ENCODE peak calls at places on chromosomes 16 and 17, in seven cellular contexts. L, B, P, O, V, T and F are unnamed samples.

GRCh38 chr16:85419503-85420408 is 193.4 kb upstream of the GSE1 start:
- DNase-seq in T (no peak), B (no peak), V (no peak), P (no peak), O (no peak), L (peak; percentile 63), F (no peak)

GRCh38 chr17:81832608-81833159 is 407 bp downstream of the MCRIP1 start:
- DNase-seq in T (no peak), V (peak; percentile 33), L (no peak), B (peak; percentile 21), O (no peak), P (no peak), F (no peak)

GRCh38 chr17:3915642-3916012 is 638 bp downstream of the P2RX1 start:
- DNase-seq in V (no peak), T (no peak), B (no peak), P (no peak), L (no peak), O (peak; percentile 65), F (no peak)

GRCh38 chr17:67639555-67639954 is 78.2 kb upstream of the NOL11 start:
- DNase-seq in O (no peak), L (no peak), V (peak; percentile 28), P (no peak), B (no peak), T (no peak), F (no peak)

GRCh38 chr17:73091770-73092517 is 544 bp downstream of the SLC39A11 start:
- DNase-seq in T (no peak), B (peak; percentile 91), V (peak; percentile 11), O (peak; percentile 22), L (no peak), P (no peak), F (no peak)

GRCh38 chr17:75352079-75352569 is 53.4 kb downstream of the GRB2 start:
- DNase-seq in V (no peak), B (peak; percentile 78), L (no peak), T (no peak), P (no peak), O (no peak), F (no peak)

GRCh38 chr17:17304521-17304985 is 1.4 kb downstream of the NT5M start:
- DNase-seq in P (no peak), O (peak; percentile 47), B (no peak), V (no peak), L (no peak), T (no peak), F (no peak)

GRCh38 chr16:70018254-70018653 is 67.1 kb downstream of the CLEC18A start:
- DNase-seq in P (peak; percentile 61), T (no peak), B (peak; percentile 33), O (no peak), L (no peak), V (peak; percentile 20), F (peak; percentile 16)

GRCh38 chr16:23506606-23506994 is 3.7 kb downstream of the GGA2 start:
- DNase-seq in V (no peak), O (peak; percentile 39), P (no peak), T (no peak), B (no peak), L (no peak), F (no peak)

GRCh38 chr16:19230575-19230974 is 55.0 kb upstream of the CLEC19A start:
- DNase-seq in P (no peak), O (no peak), T (no peak), V (no peak), L (no peak), B (no peak), F (no peak)

GRCh38 chr16:3152022-3152272 is 17.1 kb downstream of the ZNF213 start:
- DNase-seq in B (no peak), L (no peak), V (no peak), O (no peak), P (no peak), T (no peak), F (no peak)

GRCh38 chr17:83199500-83200201 is 120.2 kb downstream of the METRNL start:
- DNase-seq in T (no peak), B (no peak), P (no peak), L (peak; percentile 73), O (peak; percentile 64), V (peak; percentile 81), F (no peak)

GRCh38 chr17:11712445-11712844 is 114.2 kb downstream of the DNAH9 start:
- DNase-seq in O (no peak), V (no peak), L (no peak), T (no peak), P (no peak), B (no peak), F (no peak)

GRCh38 chr16:12876778-12877177 is 24.6 kb upstream of the SHISA9 start:
- DNase-seq in T (no peak), B (peak; percentile 5), L (no peak), V (no peak), P (no peak), O (no peak), F (no peak)

GRCh38 chr17:17367931-17368330 is 64.8 kb downstream of the NT5M start:
- DNase-seq in T (no peak), B (no peak), L (no peak), O (no peak), V (no peak), P (no peak), F (no peak)

GRCh38 chr17:12507046-12507445 is 158.6 kb upstream of the MYOCD start:
- DNase-seq in T (no peak), L (no peak), P (no peak), B (no peak), O (no peak), V (no peak), F (no peak)

GRCh38 chr16:89822188-89823086 is 5.8 kb upstream of the SPIRE2 start:
- DNase-seq in L (no peak), B (no peak), T (no peak), V (no peak), P (no peak), O (no peak), F (no peak)

GRCh38 chr17:74760404-74761105 is 12.1 kb downstream of the NHERF1 start:
- DNase-seq in O (no peak), B (peak; percentile 86), P (no peak), L (no peak), T (no peak), V (no peak), F (no peak)

GRCh38 chr17:36835036-36835435 is 102.2 kb upstream of the LHX1 start:
- DNase-seq in V (no peak), P (no peak), O (no peak), T (no peak), B (no peak), L (no peak), F (no peak)

GRCh38 chr17:33387406-33387805 is 94.3 kb upstream of the ASIC2 start:
- DNase-seq in P (no peak), T (no peak), B (no peak), L (no peak), O (no peak), V (no peak), F (no peak)

GRCh38 chr17:56653877-56654276 is 60.4 kb downstream of the NOG start:
- DNase-seq in L (no peak), P (peak; percentile 63), O (peak; percentile 11), V (peak; percentile 32), B (peak; percentile 69), T (no peak), F (peak; percentile 45)

GRCh38 chr17:15436399-15437369 is 30.7 kb downstream of the CDRT4 start:
- DNase-seq in O (no peak), B (peak; percentile 25), T (peak; percentile 13), L (peak; percentile 91), P (peak; percentile 46), V (peak; percentile 70), F (peak; percentile 52)

GRCh38 chr17:49547566-49547965 is 28.1 kb upstream of the NXPH3 start:
- DNase-seq in P (no peak), V (no peak), B (no peak), T (no peak), O (no peak), L (no peak), F (no peak)

DNA sequence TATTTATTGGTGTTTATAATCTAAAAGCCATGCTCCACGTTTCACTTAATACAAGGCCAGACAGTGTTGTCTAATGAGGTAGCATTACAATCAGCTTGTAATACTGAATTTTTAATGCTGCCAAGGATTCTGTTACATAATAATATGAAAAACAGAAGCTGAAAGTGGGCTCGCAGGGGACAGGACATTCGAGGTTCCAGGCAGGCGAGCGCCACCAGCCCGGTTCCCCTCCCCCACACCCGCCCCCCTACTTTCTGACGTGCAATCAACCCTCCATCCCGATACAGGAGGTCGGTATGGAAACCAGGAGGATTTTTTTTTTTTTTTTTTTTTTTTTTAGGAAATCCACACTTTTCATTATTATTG is 6.2 kb upstream of the ZFHX3 start:
- DNase-seq in V (no peak), P (no peak), O (no peak), T (no peak), L (peak; percentile 70), B (no peak), F (no peak)
- H3K4me3 ChIP-seq in V (no peak overlapping the region), P (peak overlapping the region; percentile 41), O (no peak overlapping the region), T (no peak overlapping the region), L (peak overlapping the region; percentile 91), B (no peak overlapping the region), F (no peak overlapping the region)

GRCh38 chr16:87878704-87879103 is 9.4 kb upstream of the SLC7A5 start:
- DNase-seq in V (no peak), O (no peak), L (no peak), T (no peak), P (no peak), B (no peak), F (no peak)

GRCh38 chr16:87881327-87882200 is 12.3 kb upstream of the SLC7A5 start:
- DNase-seq in T (no peak), O (no peak), L (no peak), P (no peak), B (no peak), V (no peak), F (no peak)

GRCh38 chr16:87880117-87880696 is 10.9 kb upstream of the SLC7A5 start:
- DNase-seq in P (no peak), V (no peak), L (no peak), T (no peak), O (no peak), B (no peak), F (no peak)

GRCh38 chr16:87874639-87875472 is 5.5 kb upstream of the SLC7A5 start:
- DNase-seq in T (no peak), O (no peak), P (no peak), L (no peak), B (no peak), V (no peak), F (no peak)

GRCh38 chr16:87877942-87878507 is 8.7 kb upstream of the SLC7A5 start:
- DNase-seq in V (no peak), T (no peak), P (no peak), L (no peak), O (no peak), B (no peak), F (no peak)
- TF ChIP-seq CTCF in V (no peak), T (no peak), P (peak; percentile 38), L (no peak), O (peak; percentile 42), B (peak; percentile 15), F (peak; percentile 12)

GRCh38 chr16:15887283-15887682 is 1.1 kb downstream of the CEP20 start:
- DNase-seq in O (no peak), L (no peak), B (peak; percentile 32), T (no peak), P (no peak), V (no peak), F (no peak)
- H3K4me3 ChIP-seq in O (peak overlapping the region; percentile 83), L (peak overlapping the region; percentile 89), B (peak overlapping the region; percentile 70), T (peak overlapping the region; percentile 96), P (peak overlapping the region; percentile 99), V (peak overlapping the region; percentile 96), F (peak overlapping the region; percentile 83)

DNA sequence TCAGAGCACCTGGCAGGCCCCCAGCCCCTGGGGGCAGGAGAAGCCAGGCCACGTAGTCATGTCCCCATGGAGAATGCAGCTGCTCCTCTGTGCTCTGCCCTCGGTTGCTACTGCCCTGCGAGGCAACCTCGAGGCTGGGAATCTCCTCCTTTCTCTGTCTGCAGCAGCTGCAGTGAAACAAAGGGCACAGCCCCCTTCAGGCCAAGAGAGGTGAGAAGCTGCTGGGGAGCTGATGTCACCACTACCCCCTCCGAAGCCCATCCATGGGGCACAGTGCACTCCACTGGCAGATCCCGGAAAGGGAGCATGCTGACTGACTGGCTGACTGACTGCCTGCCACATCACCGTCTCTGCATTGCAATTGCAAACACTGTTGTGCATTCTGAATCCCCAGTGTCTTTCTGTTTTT is 103.7 kb downstream of the GRIN2A start:
- DNase-seq in V (no peak), O (no peak), B (no peak), T (no peak), L (no peak), P (no peak), F (no peak)
- TF ChIP-seq CTCF in V (no peak), O (no peak), B (no peak), T (no peak), L (no peak), P (no peak), F (no peak)